ENCODE peak calls at places on chromosomes 5 and 9, in eight cellular contexts. U is H54, B is body of pancreas, N is HCT116, S is sigmoid colon, W is Peyer's patch, E is tibial nerve, C is adrenal gland. R is an unnamed sample.

GRCh38 chr5:94674841-94675382 is 56.4 kb downstream of the SLF1 start:
- DNase-seq in U (no peak), B (no peak), N (no peak), S (no peak), W (no peak), E (no peak), C (no peak), R (peak; percentile 28)

GRCh38 chr5:59062986-59063683 is 480.3 kb downstream of the RAB3C start:
- DNase-seq in U (no peak), B (no peak), N (no peak), S (no peak), W (no peak), E (no peak), C (no peak), R (no peak)

GRCh38 chr9:126536836-126537465 is 76.8 kb upstream of the LMX1B start:
- DNase-seq in U (no peak), B (no peak), N (no peak), S (peak; percentile 49), W (no peak), E (no peak), C (no peak), R (no peak)

GRCh38 chr9:136761545-136761981 is 2.8 kb downstream of the LCN15 start:
- DNase-seq in U (no peak), B (no peak), N (no peak), S (peak; percentile 53), W (no peak), E (no peak), C (no peak), R (no peak)

GRCh38 chr5:97276721-97277120 is 93.7 kb upstream of the RIOK2 start:
- DNase-seq in U (no peak), B (no peak), N (no peak), S (no peak), W (no peak), E (no peak), C (no peak), R (no peak)

GRCh38 chr9:87684627-87685204 is 41.2 kb upstream of the CTSL start:
- DNase-seq in U (peak; percentile 79), B (peak; percentile 84), N (peak; percentile 15), S (no peak), W (peak; percentile 67), E (no peak), C (peak; percentile 76), R (peak; percentile 24)

GRCh38 chr5:132049559-132049958 is 10.9 kb upstream of the IL3 start:
- DNase-seq in U (no peak), B (no peak), N (no peak), S (no peak), W (no peak), E (no peak), C (no peak), R (no peak)

GRCh38 chr5:67238191-67238590 is 41.6 kb upstream of the CD180 start:
- DNase-seq in U (no peak), B (no peak), N (no peak), S (peak; percentile 83), W (no peak), E (no peak), C (no peak), R (peak; percentile 13)

GRCh38 chr9:3949744-3950143 is 350.1 kb downstream of the GLIS3 start:
- DNase-seq in U (no peak), B (no peak), N (no peak), S (no peak), W (no peak), E (no peak), C (no peak), R (no peak)

GRCh38 chr9:6564868-6565267 is 80.7 kb downstream of the GLDC start:
- DNase-seq in U (no peak), B (no peak), N (no peak), S (no peak), W (no peak), E (no peak), C (no peak), R (no peak)

GRCh38 chr5:160312139-160312959 is at the start of gene CCNJL:
- DNase-seq in U (peak; percentile 90), B (peak; percentile 41), N (no peak), S (no peak), W (peak; percentile 65), E (no peak), C (peak; percentile 57), R (peak; percentile 44)

GRCh38 chr5:179841621-179842020 is 17.0 kb downstream of the MRNIP start:
- DNase-seq in U (no peak), B (peak; percentile 74), N (no peak), S (peak; percentile 56), W (peak; percentile 46), E (no peak), C (no peak), R (no peak)

GRCh38 chr5:95962785-95963184 is 1.1 kb upstream of the ELL2 start:
- DNase-seq in U (no peak), B (no peak), N (no peak), S (no peak), W (no peak), E (no peak), C (no peak), R (no peak)

GRCh38 chr9:6272229-6272597 is 56.0 kb upstream of the TPD52L3 start:
- DNase-seq in U (no peak), B (peak; percentile 58), N (no peak), S (no peak), W (no peak), E (no peak), C (no peak), R (peak; percentile 93)

GRCh38 chr5:7850533-7851239 is at the start of gene CFAP90:
- DNase-seq in U (no peak), B (peak; percentile 86), N (no peak), S (no peak), W (peak; percentile 53), E (no peak), C (peak; percentile 57), R (peak; percentile 30)

GRCh38 chr5:89120719-89121118 is 237.7 kb upstream of the MEF2C start:
- DNase-seq in U (no peak), B (no peak), N (no peak), S (peak; percentile 61), W (no peak), E (no peak), C (peak; percentile 30), R (no peak)

GRCh38 chr9:137146527-137146918 is 7.6 kb downstream of the GRIN1 start:
- DNase-seq in U (no peak), B (no peak), N (no peak), S (no peak), W (no peak), E (no peak), C (no peak), R (no peak)

GRCh38 chr9:137174722-137175293 is 3.0 kb upstream of the TMEM210 start:
- DNase-seq in U (no peak), B (no peak), N (no peak), S (no peak), W (no peak), E (no peak), C (no peak), R (no peak)

GRCh38 chr5:172887735-172888134 is 53.7 kb downstream of the ERGIC1 start:
- DNase-seq in U (no peak), B (no peak), N (no peak), S (peak; percentile 93), W (no peak), E (no peak), C (peak; percentile 68), R (peak; percentile 95)
- TF ChIP-seq POLR2A in U (no peak), B (no peak), N (no peak), S (no peak), W (no peak), E (no peak), C (no peak), R (peak; percentile 54)

GRCh38 chr9:113929634-113930092 is 53.6 kb downstream of the ZNF618 start:
- DNase-seq in U (peak; percentile 27), B (no peak), N (no peak), S (no peak), W (no peak), E (no peak), C (peak; percentile 14), R (peak; percentile 87)
- TF ChIP-seq POLR2A in U (no peak), B (no peak), N (no peak), S (no peak), W (no peak), E (no peak), C (no peak), R (no peak)

GRCh38 chr5:108381034-108381954 is 604 bp downstream of the FBXL17 start:
- DNase-seq in U (peak; percentile 17), B (peak; percentile 82), N (peak; percentile 10), S (peak; percentile 83), W (peak; percentile 90), E (peak; percentile 57), C (peak; percentile 79), R (peak; percentile 63)
- TF ChIP-seq POLR2A in U (peak; percentile 51), B (peak; percentile 41), N (no peak), S (no peak), W (peak; percentile 29), E (no peak), C (peak; percentile 65), R (peak; percentile 2)

GRCh38 chr9:130143974-130144373 is 28.2 kb upstream of the NCS1 start:
- DNase-seq in U (no peak), B (no peak), N (no peak), S (peak; percentile 79), W (no peak), E (no peak), C (peak; percentile 49), R (peak; percentile 42)
- TF ChIP-seq POLR2A in U (no peak), B (no peak), N (no peak), S (no peak), W (no peak), E (no peak), C (no peak), R (no peak)

DNA sequence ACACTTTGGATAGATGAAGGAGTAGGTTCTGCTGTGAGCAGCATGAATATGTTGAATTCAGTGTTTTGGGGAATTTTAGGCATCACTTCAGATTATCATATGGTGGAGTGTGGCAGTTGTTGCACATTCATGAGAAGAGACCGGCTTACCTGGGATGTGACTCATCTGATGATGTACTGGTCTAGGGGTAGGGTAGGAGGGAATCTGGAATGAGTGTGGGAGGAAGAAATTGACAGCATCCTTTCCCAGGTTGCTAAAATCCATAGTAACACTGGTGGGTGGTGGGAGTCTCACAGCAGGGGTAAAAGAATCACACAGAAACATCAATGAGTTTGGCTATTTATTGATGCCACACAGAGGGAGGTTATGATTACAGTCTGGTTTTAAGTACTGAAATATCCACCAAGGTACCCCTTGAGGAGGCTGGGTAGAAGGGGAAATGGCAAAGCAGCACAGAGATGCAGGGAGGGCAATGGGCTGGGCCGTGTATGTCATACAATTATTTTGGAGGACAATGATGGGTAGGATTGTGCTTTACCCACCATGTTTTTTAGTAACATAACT is 82.5 kb downstream of the TARS1 start:
- DNase-seq in U (no peak), B (no peak), N (no peak), S (no peak), W (no peak), E (no peak), C (no peak), R (no peak)
- TF ChIP-seq POLR2A in U (no peak), B (no peak), N (no peak), S (no peak), W (no peak), E (no peak), C (no peak), R (no peak)

R was measured in IMR-90.